ENCODE peak calls at places on chromosomes 4 and X, in five cellular contexts. K, V, A, S and Q are unnamed samples.

GRCh38 chr4:179325181-179325580 is 1882.9 kb upstream of the AGA start:
- DNase-seq in S (no peak), V (no peak), K (no peak), A (no peak), Q (no peak)

GRCh38 chrX:9320940-9321339 is 143.9 kb upstream of the TBL1X start:
- DNase-seq in V (no peak), A (no peak), S (no peak), K (no peak), Q (no peak)

GRCh38 chr4:86529450-86529849 is 64.7 kb upstream of the PTPN13 start:
- DNase-seq in A (no peak), S (no peak), K (no peak), V (no peak), Q (no peak)

GRCh38 chrX:120120223-120120622 is 4.5 kb upstream of the RHOXF1 start:
- DNase-seq in S (no peak), A (no peak), K (no peak), V (no peak), Q (no peak)

GRCh38 chr4:113574636-113575103 is 186.9 kb downstream of the CAMK2D start:
- DNase-seq in V (no peak), K (peak; percentile 87), S (no peak), A (no peak), Q (no peak)

GRCh38 chr4:40363382-40363920 is 28.3 kb downstream of the CHRNA9 start:
- DNase-seq in A (no peak), S (no peak), K (no peak), V (no peak), Q (no peak)

GRCh38 chrX:55524487-55524886 is 34.8 kb upstream of the USP51 start:
- DNase-seq in A (no peak), V (no peak), S (no peak), K (no peak), Q (no peak)

GRCh38 chrX:53128097-53128749 is 34.3 kb downstream of the KANTR start:
- DNase-seq in S (no peak), A (no peak), K (peak; percentile 18), V (no peak), Q (no peak)

GRCh38 chr4:176726803-176727202 is 65.9 kb downstream of the VEGFC start:
- DNase-seq in S (no peak), V (no peak), A (no peak), K (no peak), Q (no peak)

GRCh38 chr4:111960241-111960667 is 185.0 kb upstream of the FAM241A start:
- DNase-seq in A (no peak), K (peak; percentile 16), S (no peak), V (peak; percentile 6), Q (peak; percentile 7)

GRCh38 chr4:182324282-182324681 is 81.1 kb downstream of the TENM3 start:
- DNase-seq in S (no peak), A (no peak), V (no peak), K (no peak), Q (no peak)

GRCh38 chr4:70712150-70712549 is 9.6 kb upstream of the RUFY3 start:
- DNase-seq in S (no peak), V (no peak), K (no peak), A (no peak), Q (no peak)

GRCh38 chrX:103607385-103608304 is at the start of gene TCEAL3:
- DNase-seq in A (no peak), V (peak; percentile 39), S (peak; percentile 23), K (peak; percentile 77), Q (peak; percentile 50)

GRCh38 chr4:59247032-59247431 is 1953.1 kb upstream of the ADGRL3 start:
- DNase-seq in A (no peak), S (no peak), K (peak; percentile 20), V (no peak), Q (no peak)